ENCODE peak calls at places on chromosome 1, in ten cellular contexts. P is H54, R is NCI-H1694 treated with DMSO at 0.1 percent for 48 hours, A is cardiac muscle cell, M is RPMI8226, H is mucosa of gallbladder, L is endodermal cell, N is GM23248, Q is H9, X is kidney. B is an unnamed sample.

GRCh38 chr1:227918736-227919135 is 29.0 kb downstream of the WNT9A start:
- DNase-seq in X (peak), A (no peak), P (no peak), N (no peak), Q (no peak), R (no peak), M (no peak), H (no peak), L (no peak), B (no peak)

GRCh38 chr1:90358448-90358847 is 358.7 kb downstream of the BARHL2 start:
- DNase-seq in R (no peak), A (no peak), P (no peak), M (no peak), L (no peak), N (no peak), H (no peak), X (no peak), Q (no peak), B (no peak)

GRCh38 chr1:167057297-167057688 is 32.9 kb downstream of the GPA33 start:
- DNase-seq in A (peak), N (peak), L (peak), R (peak), P (peak), H (no peak), M (peak), Q (peak), X (no peak), B (peak)

GRCh38 chr1:36323636-36324321 is at the start of gene EVA1B:
- DNase-seq in A (peak), L (peak), H (peak), N (peak), M (peak), P (no peak), X (peak), R (peak), Q (peak), B (peak)

GRCh38 chr1:43499882-43500281 is 30.8 kb upstream of the PTPRF start:
- DNase-seq in N (no peak), M (peak), Q (no peak), X (no peak), H (no peak), R (no peak), A (no peak), P (no peak), L (no peak), B (no peak)

GRCh38 chr1:41724248-41724647 is 194.5 kb downstream of the HIVEP3 start:
- DNase-seq in R (no peak), L (no peak), H (no peak), X (no peak), N (no peak), Q (no peak), A (no peak), M (no peak), P (no peak), B (no peak)

GRCh38 chr1:75796376-75797272 is at the start of gene MSH4:
- DNase-seq in X (no peak), H (no peak), M (no peak), A (no peak), L (peak), N (no peak), P (no peak), R (no peak), Q (peak), B (peak)

GRCh38 chr1:235939488-235939775 is 72.7 kb upstream of the LYST start:
- DNase-seq in X (no peak), H (no peak), L (no peak), P (no peak), Q (no peak), M (no peak), A (no peak), N (peak), R (no peak), B (no peak)

GRCh38 chr1:245365621-245366020 is 210.8 kb downstream of the KIF26B start:
- DNase-seq in L (no peak), P (no peak), A (peak), Q (no peak), M (no peak), R (no peak), X (no peak), H (no peak), N (no peak), B (no peak)

GRCh38 chr1:42973799-42974198 is 15.1 kb upstream of the SLC2A1 start:
- DNase-seq in A (no peak), R (no peak), L (no peak), X (no peak), M (no peak), H (no peak), P (no peak), Q (no peak), N (no peak), B (no peak)

GRCh38 chr1:208223136-208223535 is 21.0 kb downstream of the PLXNA2 start:
- DNase-seq in M (no peak), H (no peak), R (no peak), Q (no peak), X (no peak), N (peak), A (no peak), P (no peak), L (no peak), B (peak)

GRCh38 chr1:161359316-161359715 is 8.4 kb downstream of the CFAP126 start:
- DNase-seq in A (no peak), X (no peak), N (no peak), P (no peak), R (no peak), M (no peak), L (no peak), Q (no peak), H (no peak), B (no peak)

GRCh38 chr1:165910764-165911421 is 83.5 kb downstream of the UCK2 start:
- DNase-seq in Q (no peak), A (no peak), L (peak), M (no peak), N (peak), X (peak), P (no peak), R (no peak), H (peak), B (peak)

GRCh38 chr1:183892351-183892793 is 87.5 kb downstream of the RGL1 start:
- DNase-seq in R (no peak), X (no peak), L (no peak), H (no peak), Q (no peak), P (no peak), N (no peak), A (no peak), M (peak), B (no peak)

GRCh38 chr1:116842654-116843053 is 67.1 kb upstream of the PTGFRN start:
- DNase-seq in H (no peak), Q (no peak), X (no peak), L (no peak), R (no peak), A (peak), N (peak), M (no peak), P (no peak), B (no peak)

GRCh38 chr1:240149488-240150094 is 57.9 kb downstream of the FMN2 start:
- DNase-seq in X (no peak), Q (no peak), P (no peak), R (peak), A (peak), N (peak), L (no peak), H (no peak), M (peak), B (no peak)

GRCh38 chr1:155219592-155220031 is 11.1 kb downstream of the MTX1 start:
- DNase-seq in M (no peak), H (no peak), Q (peak), P (no peak), R (no peak), L (peak), X (no peak), N (no peak), A (peak), B (no peak)